ENCODE peak calls at places on chromosomes 7 and 10, in four cellular contexts. One of them, this sample, is unnamed.

GRCh38 chr7:131106681-131107342 is 220.9 kb upstream of the MKLN1 start:
- DNase-seq in RWPE2: peak; percentile 64
- DNase-seq in endothelial cell: peak; percentile 25
- DNase-seq in MM.1S: peak; percentile 68
- DNase-seq in this sample: peak; percentile 38

GRCh38 chr7:64869121-64869725 is 33.9 kb upstream of the ZNF273 start:
- DNase-seq in endothelial cell: no peak
- DNase-seq in RWPE2: no peak
- DNase-seq in MM.1S: no peak
- DNase-seq in this sample: peak; percentile 52

GRCh38 chr10:71218046-71218832 is 5.9 kb downstream of the UNC5B start:
- DNase-seq in MM.1S: no peak
- DNase-seq in endothelial cell: no peak
- DNase-seq in RWPE2: peak; percentile 40
- DNase-seq in this sample: no peak

GRCh38 chr10:6053816-6054581 is 8.2 kb downstream of the IL2RA start:
- DNase-seq in RWPE2: no peak
- DNase-seq in MM.1S: no peak
- DNase-seq in endothelial cell: peak; percentile 15
- DNase-seq in this sample: no peak

GRCh38 chr7:39407139-39407538 is 159.1 kb upstream of the YAE1 start:
- DNase-seq in RWPE2: no peak
- DNase-seq in endothelial cell: no peak
- DNase-seq in MM.1S: no peak
- DNase-seq in this sample: no peak

GRCh38 chr10:94150541-94151184 is 156.9 kb downstream of the PLCE1 start:
- DNase-seq in endothelial cell: no peak
- DNase-seq in MM.1S: no peak
- DNase-seq in RWPE2: no peak
- DNase-seq in this sample: no peak

GRCh38 chr10:77082601-77083252 is 554.9 kb downstream of the KCNMA1 start:
- DNase-seq in MM.1S: no peak
- DNase-seq in endothelial cell: peak; percentile 31
- DNase-seq in RWPE2: no peak
- DNase-seq in this sample: peak; percentile 59

GRCh38 chr7:25369794-25370193 is 141.5 kb upstream of the NPVF start:
- DNase-seq in RWPE2: no peak
- DNase-seq in endothelial cell: no peak
- DNase-seq in MM.1S: no peak
- DNase-seq in this sample: no peak

GRCh38 chr7:84783161-84783803 is 403.6 kb downstream of the SEMA3D start:
- DNase-seq in endothelial cell: no peak
- DNase-seq in RWPE2: no peak
- DNase-seq in MM.1S: peak; percentile 38
- DNase-seq in this sample: peak; percentile 10

GRCh38 chr7:4851459-4852422 is 10.1 kb downstream of the PAPOLB start:
- DNase-seq in MM.1S: no peak
- DNase-seq in endothelial cell: no peak
- DNase-seq in RWPE2: no peak
- DNase-seq in this sample: no peak

GRCh38 chr7:20164420-20165145 is 52.6 kb downstream of the MACC1 start:
- DNase-seq in RWPE2: no peak
- DNase-seq in endothelial cell: no peak
- DNase-seq in MM.1S: no peak
- DNase-seq in this sample: no peak

GRCh38 chr10:70295321-70295720 is 11.5 kb upstream of the NPFFR1 start:
- DNase-seq in endothelial cell: no peak
- DNase-seq in RWPE2: no peak
- DNase-seq in MM.1S: no peak
- DNase-seq in this sample: no peak

GRCh38 chr10:124222298-124223000 is 129.1 kb upstream of the CHST15 start:
- DNase-seq in MM.1S: no peak
- DNase-seq in RWPE2: no peak
- DNase-seq in endothelial cell: no peak
- DNase-seq in this sample: no peak

GRCh38 chr7:98826811-98827231 is 43.0 kb downstream of the TMEM130 start:
- DNase-seq in MM.1S: peak; percentile 9
- DNase-seq in RWPE2: no peak
- DNase-seq in endothelial cell: no peak
- DNase-seq in this sample: peak; percentile 44

GRCh38 chr7:150412518-150413247 is 33.6 kb downstream of the ZNF775 start:
- DNase-seq in MM.1S: no peak
- DNase-seq in RWPE2: no peak
- DNase-seq in endothelial cell: no peak
- DNase-seq in this sample: no peak

GRCh38 chr10:132947843-132948242 is 5.5 kb upstream of the CFAP46 start:
- DNase-seq in RWPE2: no peak
- DNase-seq in MM.1S: no peak
- DNase-seq in endothelial cell: no peak
- DNase-seq in this sample: no peak

GRCh38 chr7:108417144-108417543 is 39.1 kb downstream of the NRCAM start:
- DNase-seq in endothelial cell: no peak
- DNase-seq in MM.1S: no peak
- DNase-seq in RWPE2: no peak
- DNase-seq in this sample: no peak

GRCh38 chr10:1169981-1170866 is 114.0 kb downstream of the WDR37 start:
- DNase-seq in endothelial cell: no peak
- DNase-seq in RWPE2: no peak
- DNase-seq in MM.1S: no peak
- DNase-seq in this sample: no peak

GRCh38 chr10:61757525-61758397 is 95.0 kb downstream of the CABCOCO1 start:
- DNase-seq in MM.1S: no peak
- DNase-seq in RWPE2: no peak
- DNase-seq in endothelial cell: no peak
- DNase-seq in this sample: no peak

GRCh38 chr10:19921300-19922140 is 105.3 kb downstream of the PLXDC2 start:
- DNase-seq in RWPE2: no peak
- DNase-seq in endothelial cell: no peak
- DNase-seq in MM.1S: no peak
- DNase-seq in this sample: no peak

GRCh38 chr10:112209534-112210200 is 26.1 kb upstream of the GPAM start:
- DNase-seq in RWPE2: no peak
- DNase-seq in endothelial cell: no peak
- DNase-seq in MM.1S: no peak
- DNase-seq in this sample: no peak

GRCh38 chr10:89236221-89236620 is 15.4 kb downstream of the LIPA start:
- DNase-seq in endothelial cell: no peak
- DNase-seq in RWPE2: no peak
- DNase-seq in MM.1S: no peak
- DNase-seq in this sample: no peak

GRCh38 chr7:114825423-114825951 is 96.4 kb upstream of the MDFIC start:
- DNase-seq in RWPE2: no peak
- DNase-seq in MM.1S: no peak
- DNase-seq in endothelial cell: no peak
- DNase-seq in this sample: peak; percentile 57

GRCh38 chr7:115102738-115103137 is 180.8 kb downstream of the MDFIC start:
- DNase-seq in MM.1S: no peak
- DNase-seq in RWPE2: no peak
- DNase-seq in endothelial cell: no peak
- DNase-seq in this sample: no peak

GRCh38 chr7:45358277-45358676 is 200.7 kb downstream of the RAMP3 start:
- DNase-seq in RWPE2: no peak
- DNase-seq in endothelial cell: no peak
- DNase-seq in MM.1S: no peak
- DNase-seq in this sample: no peak

GRCh38 chr10:90920986-90921643 is at the start of gene ANKRD1:
- DNase-seq in RWPE2: peak; percentile 66
- DNase-seq in endothelial cell: no peak
- DNase-seq in MM.1S: no peak
- DNase-seq in this sample: peak; percentile 78

GRCh38 chr10:108913300-108913699 is 1010.0 kb downstream of the XPNPEP1 start:
- DNase-seq in MM.1S: no peak
- DNase-seq in RWPE2: no peak
- DNase-seq in endothelial cell: no peak
- DNase-seq in this sample: no peak

GRCh38 chr7:74083928-74084721 is 521 bp downstream of the LIMK1 start:
- DNase-seq in MM.1S: peak; percentile 55
- DNase-seq in endothelial cell: peak; percentile 42
- DNase-seq in RWPE2: no peak
- DNase-seq in this sample: peak; percentile 79

GRCh38 chr10:96470108-96470743 is 43.5 kb downstream of the TLL2 start:
- DNase-seq in MM.1S: peak; percentile 10
- DNase-seq in RWPE2: peak; percentile 34
- DNase-seq in endothelial cell: peak; percentile 70
- DNase-seq in this sample: peak; percentile 91

GRCh38 chr7:90797596-90797995 is 201.5 kb downstream of the CDK14 start:
- DNase-seq in RWPE2: no peak
- DNase-seq in endothelial cell: no peak
- DNase-seq in MM.1S: no peak
- DNase-seq in this sample: no peak

GRCh38 chr10:71582019-71582418 is 137.6 kb downstream of the C10orf105 start:
- DNase-seq in RWPE2: no peak
- DNase-seq in endothelial cell: peak; percentile 72
- DNase-seq in MM.1S: no peak
- DNase-seq in this sample: peak; percentile 71

GRCh38 chr7:99624487-99624886 is 7.7 kb downstream of the ZSCAN25 start:
- DNase-seq in MM.1S: no peak
- DNase-seq in endothelial cell: no peak
- DNase-seq in RWPE2: no peak
- DNase-seq in this sample: no peak

GRCh38 chr10:84348860-84349259 is 20.5 kb downstream of the CCSER2 start:
- DNase-seq in endothelial cell: no peak
- DNase-seq in MM.1S: no peak
- DNase-seq in RWPE2: no peak
- DNase-seq in this sample: no peak

GRCh38 chr10:114996542-114996941 is 58.5 kb downstream of the TRUB1 start:
- DNase-seq in RWPE2: no peak
- DNase-seq in MM.1S: no peak
- DNase-seq in endothelial cell: no peak
- DNase-seq in this sample: no peak

GRCh38 chr10:86399514-86399878 is 32.9 kb upstream of the GRID1 start:
- DNase-seq in endothelial cell: no peak
- DNase-seq in MM.1S: no peak
- DNase-seq in RWPE2: no peak
- DNase-seq in this sample: no peak